ENCODE peak calls at places on chromosomes 2 and 18, in nine cellular contexts. One of them, this sample, is unnamed.
A peak's percentile ranks its signal among the peaks of the same experiment; 100 is the strongest.

GRCh38 chr2:180385601-180386201 is 378.6 kb upstream of the CWC22 start:
- DNase-seq in fibroblast of pulmonary artery: peak; percentile 93
- DNase-seq in tibial artery: no peak
- DNase-seq in CD8-positive, alpha-beta T cell: no peak
- DNase-seq in EL: peak; percentile 66
- DNase-seq in SJSA1: no peak
- DNase-seq in kidney epithelial cell: no peak
- DNase-seq in smooth muscle cell of the brain vasculature: no peak
- DNase-seq in NCI-H510A: no peak
- DNase-seq in this sample: peak; percentile 41

GRCh38 chr2:73418343-73418742 is 32.7 kb downstream of the ALMS1 start:
- DNase-seq in fibroblast of pulmonary artery: peak; percentile 96
- DNase-seq in tibial artery: peak; percentile 86
- DNase-seq in CD8-positive, alpha-beta T cell: no peak
- DNase-seq in EL: peak; percentile 47
- DNase-seq in SJSA1: no peak
- DNase-seq in kidney epithelial cell: no peak
- DNase-seq in smooth muscle cell of the brain vasculature: no peak
- DNase-seq in NCI-H510A: no peak
- DNase-seq in this sample: peak; percentile 91

GRCh38 chr2:1749489-1749748 is 5.1 kb upstream of the PXDN start:
- DNase-seq in fibroblast of pulmonary artery: no peak
- DNase-seq in tibial artery: no peak
- DNase-seq in CD8-positive, alpha-beta T cell: no peak
- DNase-seq in EL: no peak
- DNase-seq in SJSA1: no peak
- DNase-seq in kidney epithelial cell: no peak
- DNase-seq in smooth muscle cell of the brain vasculature: no peak
- DNase-seq in NCI-H510A: no peak
- DNase-seq in this sample: no peak

GRCh38 chr2:56088411-56088810 is 95.4 kb upstream of the CCDC85A start:
- DNase-seq in fibroblast of pulmonary artery: no peak
- DNase-seq in tibial artery: no peak
- DNase-seq in CD8-positive, alpha-beta T cell: no peak
- DNase-seq in EL: peak; percentile 56
- DNase-seq in SJSA1: no peak
- DNase-seq in kidney epithelial cell: no peak
- DNase-seq in smooth muscle cell of the brain vasculature: no peak
- DNase-seq in NCI-H510A: no peak
- DNase-seq in this sample: peak; percentile 12

GRCh38 chr2:101788995-101789970 is 91.8 kb downstream of the MAP4K4 start:
- DNase-seq in fibroblast of pulmonary artery: no peak
- DNase-seq in tibial artery: no peak
- DNase-seq in CD8-positive, alpha-beta T cell: no peak
- DNase-seq in EL: no peak
- DNase-seq in SJSA1: no peak
- DNase-seq in kidney epithelial cell: no peak
- DNase-seq in smooth muscle cell of the brain vasculature: no peak
- DNase-seq in NCI-H510A: no peak
- DNase-seq in this sample: no peak

GRCh38 chr2:169977510-169977909 is 150.3 kb downstream of the UBR3 start:
- DNase-seq in fibroblast of pulmonary artery: no peak
- DNase-seq in tibial artery: no peak
- DNase-seq in CD8-positive, alpha-beta T cell: no peak
- DNase-seq in EL: no peak
- DNase-seq in SJSA1: no peak
- DNase-seq in kidney epithelial cell: no peak
- DNase-seq in smooth muscle cell of the brain vasculature: no peak
- DNase-seq in NCI-H510A: no peak
- DNase-seq in this sample: no peak

GRCh38 chr2:157184161-157184910 is 73.2 kb upstream of the GALNT5 start:
- DNase-seq in fibroblast of pulmonary artery: no peak
- DNase-seq in tibial artery: no peak
- DNase-seq in CD8-positive, alpha-beta T cell: no peak
- DNase-seq in EL: no peak
- DNase-seq in SJSA1: no peak
- DNase-seq in kidney epithelial cell: no peak
- DNase-seq in smooth muscle cell of the brain vasculature: no peak
- DNase-seq in NCI-H510A: no peak
- DNase-seq in this sample: no peak

GRCh38 chr2:169260246-169260645 is 102.1 kb downstream of the LRP2 start:
- DNase-seq in fibroblast of pulmonary artery: no peak
- DNase-seq in tibial artery: no peak
- DNase-seq in CD8-positive, alpha-beta T cell: no peak
- DNase-seq in EL: no peak
- DNase-seq in SJSA1: no peak
- DNase-seq in kidney epithelial cell: no peak
- DNase-seq in smooth muscle cell of the brain vasculature: no peak
- DNase-seq in NCI-H510A: no peak
- DNase-seq in this sample: no peak

GRCh38 chr2:65937379-65938160 is 497.4 kb upstream of the MEIS1 start:
- DNase-seq in fibroblast of pulmonary artery: no peak
- DNase-seq in tibial artery: no peak
- DNase-seq in CD8-positive, alpha-beta T cell: no peak
- DNase-seq in EL: peak; percentile 22
- DNase-seq in SJSA1: no peak
- DNase-seq in kidney epithelial cell: no peak
- DNase-seq in smooth muscle cell of the brain vasculature: no peak
- DNase-seq in NCI-H510A: no peak
- DNase-seq in this sample: no peak

GRCh38 chr18:46877329-46877987 is 39.8 kb downstream of the PIAS2 start:
- DNase-seq in fibroblast of pulmonary artery: no peak
- DNase-seq in tibial artery: no peak
- DNase-seq in CD8-positive, alpha-beta T cell: no peak
- DNase-seq in EL: no peak
- DNase-seq in SJSA1: no peak
- DNase-seq in kidney epithelial cell: no peak
- DNase-seq in smooth muscle cell of the brain vasculature: no peak
- DNase-seq in NCI-H510A: no peak
- DNase-seq in this sample: no peak

GRCh38 chr2:11446733-11447248 is 19.2 kb downstream of the E2F6 start:
- DNase-seq in fibroblast of pulmonary artery: peak; percentile 81
- DNase-seq in tibial artery: no peak
- DNase-seq in CD8-positive, alpha-beta T cell: peak; percentile 10
- DNase-seq in EL: peak; percentile 63
- DNase-seq in SJSA1: peak; percentile 55
- DNase-seq in kidney epithelial cell: no peak
- DNase-seq in smooth muscle cell of the brain vasculature: peak; percentile 52
- DNase-seq in NCI-H510A: no peak
- DNase-seq in this sample: peak; percentile 86

GRCh38 chr18:55430026-55430425 is 158.0 kb downstream of the TCF4 start:
- DNase-seq in fibroblast of pulmonary artery: no peak
- DNase-seq in tibial artery: no peak
- DNase-seq in CD8-positive, alpha-beta T cell: no peak
- DNase-seq in EL: no peak
- DNase-seq in SJSA1: no peak
- DNase-seq in kidney epithelial cell: no peak
- DNase-seq in smooth muscle cell of the brain vasculature: no peak
- DNase-seq in NCI-H510A: no peak
- DNase-seq in this sample: no peak

GRCh38 chr2:28406276-28407096 is 13.8 kb downstream of the FOSL2 start:
- DNase-seq in fibroblast of pulmonary artery: peak; percentile 76
- DNase-seq in tibial artery: peak; percentile 77
- DNase-seq in CD8-positive, alpha-beta T cell: peak; percentile 56
- DNase-seq in EL: peak; percentile 90
- DNase-seq in SJSA1: peak; percentile 56
- DNase-seq in kidney epithelial cell: no peak
- DNase-seq in smooth muscle cell of the brain vasculature: no peak
- DNase-seq in NCI-H510A: no peak
- DNase-seq in this sample: peak; percentile 49

GRCh38 chr2:103353754-103354153 is 591.9 kb downstream of the TMEM182 start:
- DNase-seq in fibroblast of pulmonary artery: no peak
- DNase-seq in tibial artery: no peak
- DNase-seq in CD8-positive, alpha-beta T cell: no peak
- DNase-seq in EL: no peak
- DNase-seq in SJSA1: no peak
- DNase-seq in kidney epithelial cell: no peak
- DNase-seq in smooth muscle cell of the brain vasculature: no peak
- DNase-seq in NCI-H510A: peak; percentile 33
- DNase-seq in this sample: no peak

This sample was measured in astrocyte of the hippocampus.